ENCODE peak calls at places on chromosomes 4 and X, in eight cellular contexts. One of them, this sample, is unnamed.

GRCh38 chr4:47933798-47934197 is 19.4 kb upstream of the NFXL1 start:
- DNase-seq in skeletal muscle cell: no peak
- DNase-seq in Caco-2: no peak
- DNase-seq in OCI-LY7: peak
- DNase-seq in K562: peak
- DNase-seq in cardiac muscle cell: peak
- DNase-seq in heart right ventricle: no peak
- DNase-seq in CD8-positive, alpha-beta memory T cell: no peak
- DNase-seq in this sample: no peak

GRCh38 chr4:146255874-146256273 is 41.5 kb downstream of the REELD1 start:
- DNase-seq in OCI-LY7: no peak
- DNase-seq in skeletal muscle cell: peak
- DNase-seq in CD8-positive, alpha-beta memory T cell: no peak
- DNase-seq in heart right ventricle: no peak
- DNase-seq in Caco-2: no peak
- DNase-seq in cardiac muscle cell: no peak
- DNase-seq in K562: no peak
- DNase-seq in this sample: no peak

GRCh38 chr4:183858011-183858615 is 47.0 kb upstream of the STOX2 start:
- DNase-seq in K562: no peak
- DNase-seq in Caco-2: no peak
- DNase-seq in CD8-positive, alpha-beta memory T cell: no peak
- DNase-seq in cardiac muscle cell: no peak
- DNase-seq in skeletal muscle cell: no peak
- DNase-seq in heart right ventricle: no peak
- DNase-seq in OCI-LY7: no peak
- DNase-seq in this sample: no peak

GRCh38 chr4:38983756-38984647 is 48.2 kb downstream of the TMEM156 start:
- DNase-seq in OCI-LY7: no peak
- DNase-seq in CD8-positive, alpha-beta memory T cell: no peak
- DNase-seq in cardiac muscle cell: no peak
- DNase-seq in K562: no peak
- DNase-seq in skeletal muscle cell: peak
- DNase-seq in heart right ventricle: no peak
- DNase-seq in Caco-2: no peak
- DNase-seq in this sample: no peak

GRCh38 chrX:34734383-34734782 is 77.3 kb upstream of the TMEM47 start:
- DNase-seq in skeletal muscle cell: peak
- DNase-seq in heart right ventricle: no peak
- DNase-seq in OCI-LY7: no peak
- DNase-seq in cardiac muscle cell: no peak
- DNase-seq in K562: no peak
- DNase-seq in CD8-positive, alpha-beta memory T cell: no peak
- DNase-seq in Caco-2: no peak
- DNase-seq in this sample: no peak

GRCh38 chrX:63281465-63281864 is 69.7 kb downstream of the SPIN4 start:
- DNase-seq in K562: no peak
- DNase-seq in heart right ventricle: no peak
- DNase-seq in OCI-LY7: no peak
- DNase-seq in CD8-positive, alpha-beta memory T cell: no peak
- DNase-seq in skeletal muscle cell: no peak
- DNase-seq in Caco-2: no peak
- DNase-seq in cardiac muscle cell: no peak
- DNase-seq in this sample: no peak

GRCh38 chr4:180937083-180937482 is 1306.1 kb upstream of the TENM3 start:
- DNase-seq in Caco-2: no peak
- DNase-seq in skeletal muscle cell: no peak
- DNase-seq in cardiac muscle cell: no peak
- DNase-seq in CD8-positive, alpha-beta memory T cell: no peak
- DNase-seq in heart right ventricle: no peak
- DNase-seq in K562: no peak
- DNase-seq in OCI-LY7: no peak
- DNase-seq in this sample: no peak

GRCh38 chr4:181225616-181226261 is 1017.5 kb upstream of the TENM3 start:
- DNase-seq in skeletal muscle cell: no peak
- DNase-seq in CD8-positive, alpha-beta memory T cell: no peak
- DNase-seq in OCI-LY7: no peak
- DNase-seq in heart right ventricle: no peak
- DNase-seq in Caco-2: no peak
- DNase-seq in cardiac muscle cell: no peak
- DNase-seq in K562: no peak
- DNase-seq in this sample: no peak

GRCh38 chr4:165612936-165613335 is 234.1 kb downstream of the CPE start:
- DNase-seq in K562: no peak
- DNase-seq in Caco-2: no peak
- DNase-seq in OCI-LY7: no peak
- DNase-seq in CD8-positive, alpha-beta memory T cell: no peak
- DNase-seq in heart right ventricle: no peak
- DNase-seq in cardiac muscle cell: no peak
- DNase-seq in skeletal muscle cell: no peak
- DNase-seq in this sample: no peak

GRCh38 chr4:53040459-53040815 is 178.3 kb downstream of the RASL11B start:
- DNase-seq in CD8-positive, alpha-beta memory T cell: no peak
- DNase-seq in heart right ventricle: no peak
- DNase-seq in K562: no peak
- DNase-seq in Caco-2: no peak
- DNase-seq in skeletal muscle cell: no peak
- DNase-seq in OCI-LY7: no peak
- DNase-seq in cardiac muscle cell: no peak
- DNase-seq in this sample: no peak

DNA sequence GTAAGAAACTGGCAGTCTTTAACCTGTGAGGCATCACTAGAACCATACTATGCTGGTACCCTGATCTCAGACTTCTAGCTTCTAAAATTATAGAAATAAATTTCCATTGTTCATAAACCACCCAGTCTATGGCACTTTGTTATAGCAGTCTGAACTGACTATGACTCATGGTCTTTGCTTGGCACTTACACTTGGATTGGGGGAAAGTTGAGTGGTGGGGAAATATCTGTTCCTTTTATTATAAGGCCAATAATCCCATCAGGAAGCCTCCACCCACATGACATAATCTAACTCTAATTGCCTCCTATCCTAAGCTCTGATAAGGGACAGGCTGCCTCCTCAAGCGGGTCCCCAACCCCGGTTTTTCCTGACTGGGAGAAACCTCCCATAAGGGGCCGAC is 61.4 kb upstream of the PACRGL start:
- DNase-seq in cardiac muscle cell: no peak
- DNase-seq in skeletal muscle cell: no peak
- DNase-seq in K562: no peak
- DNase-seq in OCI-LY7: no peak
- DNase-seq in Caco-2: no peak
- DNase-seq in heart right ventricle: no peak
- DNase-seq in CD8-positive, alpha-beta memory T cell: no peak
- DNase-seq in this sample: no peak
- H3K4me3 ChIP-seq in cardiac muscle cell: no peak
- H3K4me3 ChIP-seq in skeletal muscle cell: no peak
- H3K4me3 ChIP-seq in K562: no peak
- H3K4me3 ChIP-seq in OCI-LY7: no peak
- H3K4me3 ChIP-seq in Caco-2: no peak
- H3K4me3 ChIP-seq in heart right ventricle: no peak
- H3K4me3 ChIP-seq in CD8-positive, alpha-beta memory T cell: no peak
- H3K4me3 ChIP-seq in this sample: no peak

GRCh38 chr4:1723131-1723801 is 1.9 kb downstream of the TACC3 start:
- DNase-seq in CD8-positive, alpha-beta memory T cell: peak
- DNase-seq in Caco-2: no peak
- DNase-seq in OCI-LY7: peak
- DNase-seq in cardiac muscle cell: no peak
- DNase-seq in K562: no peak
- DNase-seq in skeletal muscle cell: no peak
- DNase-seq in heart right ventricle: no peak
- DNase-seq in this sample: no peak
- H3K4me3 ChIP-seq in CD8-positive, alpha-beta memory T cell: peak
- H3K4me3 ChIP-seq in Caco-2: no peak
- H3K4me3 ChIP-seq in OCI-LY7: peak
- H3K4me3 ChIP-seq in cardiac muscle cell: no peak
- H3K4me3 ChIP-seq in K562: peak
- H3K4me3 ChIP-seq in skeletal muscle cell: no peak
- H3K4me3 ChIP-seq in heart right ventricle: no peak
- H3K4me3 ChIP-seq in this sample: no peak

DNA sequence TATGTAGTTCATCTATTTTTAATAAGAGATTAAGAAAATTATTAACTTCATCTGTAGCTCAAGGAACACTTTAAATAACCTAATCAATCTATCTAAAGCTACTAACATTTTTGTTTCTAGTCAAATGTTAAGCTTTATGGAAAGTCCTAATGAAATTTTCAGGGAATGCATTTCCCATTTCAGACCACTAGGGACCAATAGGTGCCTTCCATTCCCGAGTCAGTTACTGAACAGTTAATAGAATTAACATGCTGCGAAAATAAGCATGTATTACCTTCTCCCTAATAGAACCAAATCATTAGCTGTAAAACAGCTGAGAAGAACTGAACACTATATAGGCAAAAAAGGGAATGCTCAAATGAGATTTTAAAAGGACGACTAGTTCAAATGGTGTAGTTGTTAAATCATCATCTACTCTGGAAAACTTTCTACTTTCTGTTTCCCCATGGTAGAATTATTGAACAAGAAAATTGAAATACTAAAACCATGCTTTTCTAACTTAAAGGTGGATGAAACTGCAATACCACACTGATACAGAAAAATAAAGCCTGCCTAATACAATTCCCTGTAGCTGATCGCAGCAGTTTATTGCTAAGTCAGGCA is 22.5 kb downstream of the STX18 start:
- DNase-seq in Caco-2: no peak
- DNase-seq in cardiac muscle cell: peak
- DNase-seq in K562: peak
- DNase-seq in heart right ventricle: no peak
- DNase-seq in skeletal muscle cell: no peak
- DNase-seq in CD8-positive, alpha-beta memory T cell: no peak
- DNase-seq in OCI-LY7: no peak
- DNase-seq in this sample: no peak
- H3K4me3 ChIP-seq in Caco-2: no peak
- H3K4me3 ChIP-seq in cardiac muscle cell: no peak
- H3K4me3 ChIP-seq in K562: no peak
- H3K4me3 ChIP-seq in heart right ventricle: no peak
- H3K4me3 ChIP-seq in skeletal muscle cell: no peak
- H3K4me3 ChIP-seq in CD8-positive, alpha-beta memory T cell: no peak
- H3K4me3 ChIP-seq in OCI-LY7: no peak
- H3K4me3 ChIP-seq in this sample: no peak

GRCh38 chr4:8434251-8435073 is 6.1 kb downstream of the ACOX3 start:
- DNase-seq in CD8-positive, alpha-beta memory T cell: no peak
- DNase-seq in OCI-LY7: no peak
- DNase-seq in Caco-2: no peak
- DNase-seq in heart right ventricle: no peak
- DNase-seq in cardiac muscle cell: no peak
- DNase-seq in skeletal muscle cell: no peak
- DNase-seq in K562: no peak
- DNase-seq in this sample: peak
- H3K4me3 ChIP-seq in CD8-positive, alpha-beta memory T cell: no peak
- H3K4me3 ChIP-seq in OCI-LY7: peak
- H3K4me3 ChIP-seq in Caco-2: no peak
- H3K4me3 ChIP-seq in heart right ventricle: no peak
- H3K4me3 ChIP-seq in cardiac muscle cell: no peak
- H3K4me3 ChIP-seq in skeletal muscle cell: no peak
- H3K4me3 ChIP-seq in K562: no peak
- H3K4me3 ChIP-seq in this sample: peak

DNA sequence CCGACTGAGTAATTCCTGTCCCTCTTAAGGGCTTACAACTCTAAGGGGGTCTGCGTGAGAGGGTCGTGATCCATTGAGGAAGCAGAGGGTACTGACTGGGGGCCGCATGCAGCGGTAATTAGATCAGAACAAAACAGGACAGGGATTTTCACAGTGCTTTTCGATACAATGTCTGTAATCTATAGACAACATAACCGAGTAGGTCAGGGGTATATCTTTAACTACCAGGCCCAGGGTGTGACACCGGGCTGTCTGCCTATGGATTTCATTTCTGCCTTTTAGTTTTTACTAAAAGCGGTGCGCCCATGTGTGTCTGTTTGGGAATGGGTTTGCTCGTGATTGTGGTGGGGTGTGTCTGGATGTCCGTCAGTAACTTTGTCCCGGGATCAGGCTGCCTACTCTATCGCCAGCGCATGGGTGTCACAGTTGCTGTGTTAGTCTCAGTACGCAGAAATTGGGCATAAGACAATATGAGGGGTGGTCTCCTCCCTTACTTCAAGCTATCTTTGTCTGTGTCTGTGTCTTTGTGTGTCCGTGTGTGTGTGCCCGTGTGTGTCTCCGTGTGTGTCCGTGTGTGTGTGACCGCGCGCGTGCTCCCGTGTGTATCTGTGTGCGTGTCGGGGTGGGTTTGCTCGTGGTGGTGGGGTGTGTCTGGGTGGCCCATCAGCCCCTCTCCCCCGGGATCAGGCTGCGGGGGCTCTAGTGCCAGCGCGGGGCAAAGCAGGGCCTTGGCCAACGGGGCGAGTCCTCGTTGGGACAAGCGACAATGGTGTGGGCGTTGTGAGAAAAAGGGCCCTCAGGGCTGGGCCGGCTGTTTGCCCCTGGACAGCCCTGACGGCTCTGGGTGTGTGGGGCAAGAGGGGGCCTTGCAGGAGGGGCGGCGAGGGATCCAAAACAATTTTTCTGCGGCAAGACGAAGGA is 10.4 kb downstream of the FRG2 start:
- DNase-seq in heart right ventricle: no peak
- DNase-seq in OCI-LY7: no peak
- DNase-seq in K562: no peak
- DNase-seq in CD8-positive, alpha-beta memory T cell: no peak
- DNase-seq in cardiac muscle cell: no peak
- DNase-seq in skeletal muscle cell: no peak
- DNase-seq in Caco-2: no peak
- DNase-seq in this sample: no peak
- H3K4me3 ChIP-seq in heart right ventricle: no peak
- H3K4me3 ChIP-seq in OCI-LY7: no peak
- H3K4me3 ChIP-seq in K562: no peak
- H3K4me3 ChIP-seq in CD8-positive, alpha-beta memory T cell: no peak
- H3K4me3 ChIP-seq in cardiac muscle cell: no peak
- H3K4me3 ChIP-seq in skeletal muscle cell: no peak
- H3K4me3 ChIP-seq in Caco-2: no peak
- H3K4me3 ChIP-seq in this sample: no peak

DNA sequence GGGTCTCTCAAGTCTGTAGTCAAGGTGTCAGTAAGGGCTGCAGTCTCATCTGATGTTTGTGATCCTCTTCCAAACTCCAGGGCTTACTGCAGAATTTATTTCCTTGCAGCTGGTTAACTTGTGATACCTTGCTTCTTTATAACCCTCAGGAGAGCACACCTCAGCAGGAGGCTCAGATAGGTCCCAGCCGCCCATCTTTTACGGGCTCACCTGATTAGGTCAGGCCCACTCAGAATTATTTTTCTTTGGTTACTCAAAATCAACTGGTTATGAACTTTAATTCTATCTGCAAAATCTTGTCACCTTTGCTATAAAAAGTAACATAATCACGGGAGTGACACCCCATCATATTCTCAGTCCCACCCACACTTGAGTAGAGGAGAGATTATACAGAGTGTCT is 99.9 kb upstream of the BEND4 start:
- DNase-seq in CD8-positive, alpha-beta memory T cell: no peak
- DNase-seq in skeletal muscle cell: no peak
- DNase-seq in K562: no peak
- DNase-seq in OCI-LY7: no peak
- DNase-seq in cardiac muscle cell: no peak
- DNase-seq in Caco-2: no peak
- DNase-seq in heart right ventricle: no peak
- DNase-seq in this sample: no peak
- H3K4me3 ChIP-seq in CD8-positive, alpha-beta memory T cell: no peak
- H3K4me3 ChIP-seq in skeletal muscle cell: no peak
- H3K4me3 ChIP-seq in K562: no peak
- H3K4me3 ChIP-seq in OCI-LY7: no peak
- H3K4me3 ChIP-seq in cardiac muscle cell: no peak
- H3K4me3 ChIP-seq in Caco-2: no peak
- H3K4me3 ChIP-seq in heart right ventricle: no peak
- H3K4me3 ChIP-seq in this sample: no peak

GRCh38 chr4:73943555-73943954 is 38.3 kb downstream of the PF4 start:
- DNase-seq in OCI-LY7: no peak
- DNase-seq in skeletal muscle cell: no peak
- DNase-seq in CD8-positive, alpha-beta memory T cell: no peak
- DNase-seq in heart right ventricle: no peak
- DNase-seq in cardiac muscle cell: no peak
- DNase-seq in Caco-2: no peak
- DNase-seq in K562: no peak
- DNase-seq in this sample: no peak
- H3K4me3 ChIP-seq in OCI-LY7: no peak
- H3K4me3 ChIP-seq in skeletal muscle cell: no peak
- H3K4me3 ChIP-seq in CD8-positive, alpha-beta memory T cell: no peak
- H3K4me3 ChIP-seq in heart right ventricle: no peak
- H3K4me3 ChIP-seq in cardiac muscle cell: no peak
- H3K4me3 ChIP-seq in Caco-2: no peak
- H3K4me3 ChIP-seq in K562: no peak
- H3K4me3 ChIP-seq in this sample: no peak

This sample was measured in thyroid gland.